ENCODE peak calls at places on chromosomes 13 and 19, in seven cellular contexts. R is dorsolateral prefrontal cortex; E is transverse colon; X is cardiac muscle cell; T is activated T-cell treated with anti-CD3 and anti-CD28 coated beads, Interleukin-2, amount 50 U/mL, for 1 hour; G is naive thymus-derived CD4-positive, alpha-beta T cell; L is kidney epithelial cell. U is an unnamed sample.

GRCh38 chr19:15116856-15117255 is 9.7 kb downstream of the SYDE1 start:
- DNase-seq in R (no peak), T (no peak), G (no peak), L (no peak), E (no peak), X (no peak), U (no peak)

GRCh38 chr19:48752511-48753365 is at the start of gene FUT1:
- DNase-seq in X (peak; percentile 60), G (no peak), R (no peak), L (no peak), E (peak; percentile 76), T (peak; percentile 48), U (peak; percentile 59)

GRCh38 chr13:40665061-40665753 is 1.2 kb downstream of the FOXO1 start:
- DNase-seq in R (no peak), E (peak; percentile 55), G (peak; percentile 36), T (no peak), L (no peak), X (peak; percentile 68), U (peak; percentile 70)

GRCh38 chr19:6828698-6829633 is 56.5 kb downstream of the VAV1 start:
- DNase-seq in R (no peak), L (no peak), G (peak; percentile 17), T (peak; percentile 36), X (no peak), E (no peak), U (no peak)

GRCh38 chr13:35479223-35479536 is 2.7 kb upstream of the MAB21L1 start:
- DNase-seq in R (no peak), L (no peak), T (no peak), G (no peak), E (no peak), X (peak; percentile 13), U (no peak)

GRCh38 chr13:111650626-111651025 is 330.2 kb downstream of the TEX29 start:
- DNase-seq in E (no peak), G (no peak), X (no peak), R (no peak), L (no peak), T (no peak), U (no peak)

GRCh38 chr13:33722216-33722900 is 95.6 kb upstream of the RFC3 start:
- DNase-seq in R (no peak), E (no peak), G (no peak), X (no peak), T (no peak), L (no peak), U (no peak)

GRCh38 chr13:20666948-20667347 is 36.6 kb upstream of the IL17D start:
- DNase-seq in E (no peak), T (no peak), R (no peak), L (no peak), G (no peak), X (no peak), U (no peak)

GRCh38 chr19:369876-370275 is 25.3 kb upstream of the MIER2 start:
- DNase-seq in E (no peak), R (no peak), L (no peak), G (no peak), T (no peak), X (no peak), U (no peak)

GRCh38 chr19:48735031-48735615 is 5.3 kb downstream of the RASIP1 start:
- DNase-seq in X (peak; percentile 79), E (peak; percentile 49), L (no peak), R (no peak), T (no peak), G (no peak), U (no peak)

GRCh38 chr19:17445526-17446165 is 2.8 kb downstream of the TMEM221 start:
- DNase-seq in X (no peak), G (no peak), E (no peak), R (no peak), L (no peak), T (no peak), U (no peak)

GRCh38 chr13:62387642-62388041 is 972.0 kb upstream of the PCDH20 start:
- DNase-seq in G (no peak), X (no peak), L (no peak), R (no peak), E (no peak), T (no peak), U (no peak)

GRCh38 chr13:52012512-52012836 is 276 bp downstream of the ALG11 start:
- DNase-seq in E (no peak), T (no peak), L (no peak), G (no peak), R (no peak), X (no peak), U (no peak)

GRCh38 chr19:50772408-50773311 is 2.4 kb downstream of the GPR32 start:
- DNase-seq in L (no peak), X (no peak), E (no peak), G (no peak), T (no peak), R (no peak), U (no peak)

GRCh38 chr13:101838305-101838835 is 385.9 kb downstream of the ITGBL1 start:
- DNase-seq in T (no peak), G (no peak), R (no peak), X (no peak), E (no peak), L (no peak), U (no peak)

GRCh38 chr13:77300176-77301141 is 26.4 kb downstream of the MYCBP2 start:
- DNase-seq in R (no peak), G (no peak), E (no peak), X (no peak), L (no peak), T (no peak), U (no peak)

GRCh38 chr19:7916137-7916907 is 1.7 kb downstream of the TGFBR3L start:
- DNase-seq in T (peak; percentile 59), G (peak; percentile 46), L (no peak), R (no peak), E (peak; percentile 50), X (peak; percentile 34), U (peak; percentile 62)

GRCh38 chr13:50466554-50466953 is 376.9 kb downstream of the DLEU7 start:
- DNase-seq in X (peak; percentile 32), G (no peak), E (no peak), L (no peak), T (no peak), R (no peak), U (no peak)

GRCh38 chr19:6026390-6026897 is 48.5 kb upstream of the RANBP3 start:
- DNase-seq in T (no peak), X (no peak), E (no peak), G (no peak), R (no peak), L (no peak), U (no peak)

GRCh38 chr13:75550159-75550567 is 572 bp downstream of the UCHL3 start:
- DNase-seq in T (no peak), G (no peak), R (no peak), X (peak; percentile 43), L (no peak), E (peak; percentile 41), U (no peak)

GRCh38 chr19:29610213-29610573 is 4.1 kb downstream of the POP4 start:
- DNase-seq in R (no peak), X (no peak), E (no peak), L (no peak), T (no peak), G (no peak), U (no peak)

GRCh38 chr13:99374994-99375805 is 68.0 kb upstream of the GPR183 start:
- DNase-seq in L (no peak), X (no peak), E (peak; percentile 50), R (no peak), G (peak; percentile 82), T (peak; percentile 74), U (no peak)

GRCh38 chr19:56393119-56394012 is at the start of gene ZNF582:
- DNase-seq in E (peak; percentile 92), X (peak; percentile 98), R (peak; percentile 89), L (peak; percentile 86), G (peak; percentile 89), T (peak; percentile 86), U (peak; percentile 98)

GRCh38 chr19:6963937-6964336 is 57.3 kb downstream of the MBD3L2B start:
- DNase-seq in R (no peak), E (no peak), L (no peak), G (peak; percentile 38), X (no peak), T (peak; percentile 46), U (no peak)

GRCh38 chr19:46602392-46603194 is 1.5 kb downstream of the CALM3 start:
- DNase-seq in L (no peak), X (no peak), E (no peak), G (no peak), T (peak; percentile 56), R (no peak), U (peak; percentile 61)

GRCh38 chr13:31234729-31235128 is 35.0 kb downstream of the B3GLCT start:
- DNase-seq in X (no peak), E (no peak), G (no peak), L (no peak), T (no peak), R (no peak), U (no peak)